ENCODE peak calls at places on chromosomes 2 and 18, in six cellular contexts. S, W, Q, R, E and H are unnamed samples.
A peak's percentile ranks its signal among the peaks of the same experiment; 100 is the strongest.

GRCh38 chr2:217865373-217865772 is 137.4 kb downstream of the TNS1 start:
- DNase-seq in S (no peak), W (no peak), Q (no peak), R (no peak), E (no peak), H (no peak)

GRCh38 chr2:101737478-101738240 is 40.2 kb downstream of the MAP4K4 start:
- DNase-seq in S (no peak), W (no peak), Q (no peak), R (no peak), E (no peak), H (no peak)

GRCh38 chr2:30639836-30640235 is 167.4 kb downstream of the CAPN13 start:
- DNase-seq in S (no peak), W (no peak), Q (no peak), R (no peak), E (no peak), H (no peak)

GRCh38 chr2:149799296-149799695 is 211.7 kb upstream of the MMADHC start:
- DNase-seq in S (no peak), W (peak; percentile 36), Q (peak; percentile 76), R (no peak), E (no peak), H (no peak)

GRCh38 chr2:76958749-76959148 is 563.4 kb downstream of the LRRTM4 start:
- DNase-seq in S (no peak), W (no peak), Q (peak; percentile 2), R (no peak), E (no peak), H (no peak)

GRCh38 chr18:66575263-66575662 is 28.6 kb downstream of the CDH19 start:
- DNase-seq in S (no peak), W (no peak), Q (no peak), R (no peak), E (no peak), H (no peak)

GRCh38 chr2:113672297-113672696 is 45.2 kb downstream of the RABL2A start:
- DNase-seq in S (no peak), W (no peak), Q (no peak), R (no peak), E (no peak), H (no peak)

GRCh38 chr18:37575646-37576045 is 10.0 kb upstream of the CELF4 start:
- DNase-seq in S (peak; percentile 53), W (no peak), Q (no peak), R (no peak), E (no peak), H (no peak)

GRCh38 chr2:37555457-37555856 is 116.0 kb downstream of the CDC42EP3 start:
- DNase-seq in S (no peak), W (no peak), Q (no peak), R (no peak), E (peak; percentile 23), H (peak; percentile 80)

GRCh38 chr18:72187956-72188355 is 356.2 kb downstream of the CBLN2 start:
- DNase-seq in S (no peak), W (no peak), Q (no peak), R (no peak), E (no peak), H (no peak)

GRCh38 chr2:172079838-172080640 is 5.3 kb upstream of the DLX1 start:
- DNase-seq in S (no peak), W (peak; percentile 35), Q (no peak), R (no peak), E (no peak), H (no peak)

GRCh38 chr2:130300970-130301348 is 41.7 kb upstream of the IMP4 start:
- DNase-seq in S (peak; percentile 42), W (no peak), Q (no peak), R (no peak), E (no peak), H (no peak)

GRCh38 chr18:5704847-5705246 is 161.1 kb upstream of the EPB41L3 start:
- DNase-seq in S (no peak), W (no peak), Q (no peak), R (no peak), E (no peak), H (no peak)

GRCh38 chr18:36889316-36889715 is 60.4 kb downstream of the KIAA1328 start:
- DNase-seq in S (no peak), W (no peak), Q (no peak), R (no peak), E (no peak), H (no peak)

GRCh38 chr2:97728091-97728596 is 14.8 kb downstream of the ZAP70 start:
- DNase-seq in S (peak; percentile 57), W (no peak), Q (peak; percentile 42), R (no peak), E (peak; percentile 50), H (peak; percentile 76)

GRCh38 chr2:198314559-198315153 is 510.3 kb downstream of the PLCL1 start:
- DNase-seq in S (no peak), W (peak; percentile 18), Q (peak; percentile 77), R (no peak), E (no peak), H (no peak)

GRCh38 chr2:226273440-226273839 is 526.2 kb downstream of the IRS1 start:
- DNase-seq in S (no peak), W (no peak), Q (no peak), R (no peak), E (no peak), H (no peak)

GRCh38 chr18:36349552-36349951 is 52.0 kb downstream of the FHOD3 start:
- DNase-seq in S (no peak), W (no peak), Q (no peak), R (no peak), E (no peak), H (no peak)

GRCh38 chr2:179139506-179139905 is 89.6 kb upstream of the CCDC141 start:
- DNase-seq in S (no peak), W (no peak), Q (no peak), R (no peak), E (peak; percentile 8), H (no peak)

GRCh38 chr2:5706717-5707455 is 14.7 kb downstream of the SOX11 start:
- DNase-seq in S (no peak), W (no peak), Q (no peak), R (no peak), E (no peak), H (no peak)

GRCh38 chr2:11697103-11697871 is 27.3 kb upstream of the NTSR2 start:
- DNase-seq in S (peak; percentile 75), W (peak; percentile 51), Q (peak; percentile 78), R (no peak), E (no peak), H (no peak)

GRCh38 chr2:114011709-114012108 is 121.8 kb downstream of the ACTR3 start:
- DNase-seq in S (no peak), W (no peak), Q (no peak), R (no peak), E (no peak), H (no peak)

GRCh38 chr2:168649105-168649504 is 153.3 kb upstream of the NOSTRIN start:
- DNase-seq in S (no peak), W (no peak), Q (peak; percentile 29), R (no peak), E (no peak), H (no peak)

GRCh38 chr2:212364586-212364985 is 174.0 kb downstream of the ERBB4 start:
- DNase-seq in S (no peak), W (no peak), Q (peak; percentile 3), R (no peak), E (no peak), H (no peak)

GRCh38 chr18:79944126-79944731 is 7.2 kb downstream of the SLC66A2 start:
- DNase-seq in S (no peak), W (no peak), Q (peak; percentile 65), R (no peak), E (peak; percentile 59), H (no peak)